ENCODE peak calls at places on chromosomes 13 and 19, in seven cellular contexts. I, Z, C, R, O, F and B are unnamed samples. For H3K36me3, the result is how much of the 10 kb centered on the place peaks cover.

GRCh38 chr19:56291857-56292256 is 19.3 kb downstream of the EDDM13 start:
- DNase-seq in I (no peak), Z (no peak), C (no peak), R (no peak), O (no peak), F (no peak), B (no peak)

GRCh38 chr19:38298841-38299680 is 5.0 kb upstream of the C19orf33 start:
- DNase-seq in I (no peak), Z (no peak), C (no peak), R (no peak), O (no peak), F (no peak), B (no peak)

GRCh38 chr19:45733160-45733810 is at the start of gene MEIOSIN:
- DNase-seq in I (no peak), Z (no peak), C (no peak), R (no peak), O (no peak), F (no peak), B (no peak)

GRCh38 chr19:55353803-55354697 is 469 bp downstream of the COX6B2 start:
- DNase-seq in I (no peak), Z (no peak), C (peak), R (peak), O (peak), F (peak), B (no peak)

GRCh38 chr13:107057028-107057427 is 489.1 kb upstream of the ARGLU1 start:
- DNase-seq in I (peak), Z (no peak), C (no peak), R (no peak), O (no peak), F (no peak), B (no peak)

GRCh38 chr19:49771674-49772139 is 4.9 kb downstream of the AP2A1 start:
- DNase-seq in I (peak), Z (no peak), C (no peak), R (no peak), O (no peak), F (no peak), B (no peak)

GRCh38 chr13:94050686-94051085 is 428.8 kb downstream of the DCT start:
- DNase-seq in I (no peak), Z (no peak), C (no peak), R (no peak), O (no peak), F (no peak), B (no peak)

GRCh38 chr19:16814526-16815100 is 14.6 kb upstream of the SIN3B start:
- DNase-seq in I (no peak), Z (no peak), C (no peak), R (no peak), O (no peak), F (no peak), B (no peak)

GRCh38 chr13:110877737-110878136 is 37.1 kb downstream of the ANKRD10 start:
- DNase-seq in I (no peak), Z (no peak), C (no peak), R (no peak), O (no peak), F (no peak), B (no peak)

GRCh38 chr13:22461854-22462565 is 718.8 kb upstream of the SGCG start:
- DNase-seq in I (no peak), Z (no peak), C (no peak), R (no peak), O (no peak), F (no peak), B (no peak)

GRCh38 chr13:114067381-114067885 is 65.0 kb downstream of the RASA3 start:
- DNase-seq in I (no peak), Z (peak), C (no peak), R (no peak), O (no peak), F (no peak), B (no peak)

GRCh38 chr13:69565334-69565733 is 542.3 kb upstream of the ATXN8OS start:
- DNase-seq in I (peak), Z (peak), C (peak), R (peak), O (no peak), F (peak), B (no peak)

GRCh38 chr13:48233097-48233885 is at the start of gene ITM2B:
- DNase-seq in I (peak), Z (no peak), C (peak), R (peak), O (peak), F (peak), B (no peak)

GRCh38 chr19:38669532-38669931 is 22.1 kb downstream of the ACTN4 start:
- DNase-seq in I (no peak), Z (no peak), C (no peak), R (no peak), O (no peak), F (no peak), B (no peak)

GRCh38 chr19:40257096-40257517 is 28.0 kb downstream of the AKT2 start:
- DNase-seq in I (no peak), Z (no peak), C (no peak), R (no peak), O (no peak), F (no peak), B (no peak)

GRCh38 chr19:55369651-55370304 is 485 bp downstream of the IL11 start:
- DNase-seq in I (no peak), Z (no peak), C (peak), R (peak), O (peak), F (no peak), B (no peak)

GRCh38 chr13:95296326-95296939 is 4.8 kb downstream of the ABCC4 start:
- DNase-seq in I (peak), Z (no peak), C (no peak), R (peak), O (peak), F (peak), B (no peak)

GRCh38 chr19:44587863-44588752 is 25.3 kb upstream of the IGSF23 start:
- DNase-seq in I (peak), Z (no peak), C (no peak), R (no peak), O (no peak), F (peak), B (peak)

GRCh38 chr19:14632286-14632685 is 42.4 kb downstream of the ADGRE3 start:
- DNase-seq in I (peak), Z (peak), C (peak), R (peak), O (no peak), F (peak), B (no peak)
- H3K36me3 ChIP-seq in I (under half), Z (under half), C (under half), R (under half), O (under half), F (under half), B (under half)

DNA sequence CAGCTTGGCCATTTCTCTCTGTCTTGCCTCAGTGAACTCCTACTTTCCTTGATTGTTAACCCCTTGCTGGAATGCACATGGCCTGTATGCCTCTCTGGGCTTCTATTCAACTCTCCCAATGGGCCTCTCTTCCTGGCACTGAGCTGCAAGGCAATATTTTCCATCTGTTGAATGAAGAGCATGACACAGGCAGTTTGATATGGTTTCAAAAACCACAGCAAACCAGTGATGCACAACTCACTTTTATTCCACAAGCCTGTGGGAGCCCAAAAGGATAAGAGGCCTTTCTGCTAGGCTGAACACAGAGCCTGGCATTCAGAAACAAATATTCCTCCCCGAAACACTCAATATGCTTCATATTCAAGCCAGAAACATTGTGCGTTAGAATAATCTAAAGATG is 443.0 kb upstream of the SPRY2 start:
- DNase-seq in I (no peak), Z (no peak), C (no peak), R (no peak), O (no peak), F (no peak), B (no peak)
- TF ChIP-seq SIN3A in I (no peak), Z (no peak), C (no peak), R (no peak), O (no peak), F (no peak), B (no peak)

GRCh38 chr19:7924651-7925170 is 1.2 kb downstream of the CTXN1 start:
- DNase-seq in I (no peak), Z (no peak), C (no peak), R (no peak), O (peak), F (no peak), B (no peak)

GRCh38 chr19:7926021-7926726 is at the start of gene CTXN1:
- DNase-seq in I (no peak), Z (no peak), C (peak), R (peak), O (peak), F (no peak), B (no peak)

GRCh38 chr19:7924241-7924640 is 1.7 kb downstream of the CTXN1 start:
- DNase-seq in I (no peak), Z (no peak), C (no peak), R (no peak), O (no peak), F (no peak), B (no peak)

GRCh38 chr19:7926727-7927604 is 1.0 kb upstream of the CTXN1 start:
- DNase-seq in I (no peak), Z (no peak), C (no peak), R (peak), O (no peak), F (no peak), B (no peak)

GRCh38 chr19:7925171-7925837 is 631 bp downstream of the CTXN1 start:
- DNase-seq in I (peak), Z (no peak), C (peak), R (peak), O (peak), F (peak), B (no peak)
- H3K36me3 ChIP-seq in I (under half), Z (under half), C (under half), R (under half), O (under half), F (under half), B (under half)

GRCh38 chr19:41424335-41425173 is 2.6 kb downstream of the B3GNT8 start:
- DNase-seq in I (no peak), Z (no peak), C (no peak), R (no peak), O (no peak), F (no peak), B (no peak)

GRCh38 chr19:41427647-41428480 is 690 bp upstream of the B3GNT8 start:
- DNase-seq in I (no peak), Z (no peak), C (peak), R (peak), O (peak), F (no peak), B (no peak)

GRCh38 chr19:41426952-41427646 is at the start of gene B3GNT8:
- DNase-seq in I (peak), Z (no peak), C (peak), R (peak), O (peak), F (no peak), B (no peak)

GRCh38 chr19:41426116-41426841 is 895 bp downstream of the B3GNT8 start:
- DNase-seq in I (no peak), Z (no peak), C (no peak), R (no peak), O (no peak), F (no peak), B (no peak)

DNA sequence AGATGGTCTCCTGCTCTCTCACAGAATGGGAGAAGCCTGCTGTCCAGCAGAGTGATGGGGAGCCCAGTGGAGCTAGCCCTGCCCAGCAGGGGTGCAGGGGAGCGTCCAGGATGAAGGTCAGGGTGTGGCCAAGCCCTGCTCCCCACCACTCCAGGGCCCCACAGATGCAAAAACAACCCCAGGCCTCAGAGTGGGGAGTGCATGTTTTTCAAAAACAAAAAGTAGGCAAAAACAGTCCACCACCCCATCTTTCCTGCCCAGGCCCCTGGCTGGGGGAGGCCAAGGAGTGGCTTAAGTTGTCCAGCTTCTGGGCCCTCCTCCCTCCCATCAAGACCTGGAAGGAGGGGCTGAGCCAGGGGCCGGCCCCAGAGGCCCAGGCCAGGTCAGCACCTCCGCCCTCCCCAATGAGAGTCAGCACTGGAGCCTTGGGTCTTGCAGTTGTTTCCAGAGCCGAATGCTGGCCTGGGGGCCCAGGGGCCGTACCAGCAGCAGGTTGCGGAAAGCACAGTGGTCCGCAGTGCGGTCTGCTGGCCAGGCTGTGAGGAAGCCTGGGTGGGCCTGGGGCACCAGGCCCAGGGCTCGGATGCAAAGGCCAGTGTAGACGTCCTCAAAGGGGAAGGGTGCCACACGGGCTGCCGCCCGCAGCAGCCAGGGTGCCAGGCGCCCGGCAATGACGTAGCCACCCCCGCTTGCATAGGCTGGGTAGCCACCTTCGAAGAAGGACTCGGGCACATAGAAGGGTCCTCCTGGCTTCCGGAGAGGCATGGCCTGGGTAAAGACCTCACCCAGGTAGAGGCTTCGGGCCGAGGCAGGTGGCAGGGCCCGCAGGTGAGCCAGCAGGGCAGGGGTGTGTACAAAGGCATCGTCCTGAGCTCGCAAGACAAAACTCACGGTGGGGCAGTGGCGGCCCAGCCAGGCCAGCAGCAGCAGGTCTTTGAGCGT is 1.7 kb downstream of the B3GNT8 start:
- DNase-seq in I (no peak), Z (no peak), C (no peak), R (no peak), O (no peak), F (no peak), B (no peak)
- TF ChIP-seq SIN3A in I (no peak), Z (no peak), C (no peak), R (no peak), O (no peak), F (no peak), B (no peak)

DNA sequence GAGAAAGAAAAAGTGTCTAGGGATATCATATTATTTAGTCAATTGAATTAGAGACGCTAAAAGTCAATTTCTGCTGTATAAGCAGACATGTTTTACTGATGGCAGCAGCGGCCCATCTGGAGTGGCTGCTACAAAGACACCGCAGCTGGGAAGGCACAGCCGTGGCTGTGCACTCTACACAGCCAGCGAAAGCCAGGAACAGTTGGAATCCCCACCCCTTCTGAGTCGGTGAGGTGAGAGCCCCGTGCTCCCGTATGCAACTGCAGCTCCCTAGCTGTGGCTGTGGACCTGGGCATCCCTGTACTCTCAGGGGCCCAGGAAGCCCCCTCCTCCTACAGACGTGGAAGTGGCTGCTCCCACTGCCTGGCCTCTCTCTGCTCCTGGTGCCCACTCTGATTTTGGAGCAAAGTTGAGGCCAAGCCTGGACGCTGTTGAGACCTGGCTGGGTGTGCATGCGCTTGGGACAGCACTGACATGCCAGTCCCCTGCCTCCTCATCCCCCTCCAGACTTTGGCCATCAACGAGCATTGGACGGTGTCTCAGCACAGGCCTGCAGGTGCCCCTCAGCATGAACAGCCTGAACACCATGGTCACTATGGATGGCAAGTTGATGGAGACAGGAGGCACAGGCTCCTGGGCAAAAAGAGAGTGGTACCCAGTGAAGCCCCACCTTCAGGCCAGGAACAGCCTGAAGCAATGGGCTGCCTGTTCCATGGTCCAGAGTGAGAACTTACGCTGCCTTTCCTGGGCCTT is 944.0 kb upstream of the MIR17HG start:
- DNase-seq in I (no peak), Z (no peak), C (no peak), R (no peak), O (no peak), F (no peak), B (no peak)
- H3K36me3 ChIP-seq in I (under half), Z (under half), C (under half), R (under half), O (under half), F (under half), B (under half)